ENCODE peak calls at places on chromosomes 3 and 15, in five cellular contexts. P is LHCN-M2, X is heart left ventricle, U is DND-41, T is substantia nigra. D is an unnamed sample.

GRCh38 chr3:138377804-138378203 is 29.4 kb downstream of the MRAS start:
- DNase-seq in P (no peak), U (no peak), T (no peak), X (no peak), D (no peak)

GRCh38 chr3:57434041-57434440 is 110.1 kb downstream of the DNAH12 start:
- DNase-seq in T (no peak), P (peak; percentile 27), U (no peak), X (no peak), D (no peak)

GRCh38 chr15:94174399-94174802 is 57.0 kb upstream of the MCTP2 start:
- DNase-seq in T (no peak), X (no peak), P (no peak), U (no peak), D (no peak)

GRCh38 chr3:194104041-194104751 is 31.8 kb upstream of the HES1 start:
- DNase-seq in U (peak; percentile 28), P (no peak), X (no peak), T (no peak), D (no peak)

GRCh38 chr15:101359365-101359947 is 64.4 kb upstream of the SNRPA1 start:
- DNase-seq in U (no peak), X (no peak), P (no peak), T (no peak), D (no peak)

GRCh38 chr3:11552289-11553264 is 91.1 kb downstream of the VGLL4 start:
- DNase-seq in U (no peak), T (no peak), P (no peak), X (peak; percentile 42), D (no peak)

GRCh38 chr15:93076875-93077274 is 12.1 kb downstream of the RGMA start:
- DNase-seq in P (no peak), T (peak; percentile 18), X (no peak), U (no peak), D (no peak)

GRCh38 chr3:144275005-144275404 is 303.4 kb downstream of the DIPK2A start:
- DNase-seq in U (no peak), T (no peak), X (no peak), P (no peak), D (no peak)

GRCh38 chr15:45093013-45093412 is 21.0 kb downstream of the DUOX2 start:
- DNase-seq in T (no peak), P (peak; percentile 35), U (no peak), X (no peak), D (no peak)

GRCh38 chr15:79680721-79681120 is 216.1 kb downstream of the MTHFS start:
- DNase-seq in X (no peak), U (no peak), T (no peak), P (peak; percentile 69), D (no peak)

GRCh38 chr3:9135526-9135925 is 113.9 kb downstream of the SRGAP3 start:
- DNase-seq in P (no peak), T (no peak), X (no peak), U (no peak), D (no peak)

GRCh38 chr15:42461261-42461660 is 29.7 kb downstream of the ZNF106 start:
- DNase-seq in U (no peak), X (no peak), T (no peak), P (no peak), D (no peak)

GRCh38 chr15:69143756-69144436 is 16.5 kb upstream of the GLCE start:
- DNase-seq in P (no peak), T (no peak), X (no peak), U (no peak), D (no peak)

GRCh38 chr3:39082652-39083313 is 24.6 kb downstream of the GORASP1 start:
- DNase-seq in X (no peak), U (no peak), T (no peak), P (no peak), D (no peak)

GRCh38 chr15:93709708-93710107 is 521.7 kb upstream of the MCTP2 start:
- DNase-seq in X (no peak), U (no peak), P (no peak), T (no peak), D (no peak)

GRCh38 chr15:82737975-82738374 is 28.3 kb upstream of the AP3B2 start:
- DNase-seq in P (peak; percentile 30), T (no peak), U (no peak), X (no peak), D (no peak)

GRCh38 chr3:50125541-50126286 is 29.4 kb upstream of the SEMA3F start:
- DNase-seq in P (no peak), T (no peak), X (peak; percentile 31), U (no peak), D (no peak)

GRCh38 chr3:60989893-60990740 is 261.1 kb downstream of the FHIT start:
- DNase-seq in X (no peak), T (no peak), U (no peak), P (no peak), D (no peak)

GRCh38 chr15:30923429-30923828 is 19.7 kb downstream of the FAN1 start:
- DNase-seq in P (no peak), T (peak; percentile 80), X (no peak), U (no peak), D (no peak)

GRCh38 chr3:147398841-147399534 is 7.4 kb downstream of the ZIC4 start:
- DNase-seq in T (no peak), P (no peak), U (no peak), X (no peak), D (no peak)

GRCh38 chr15:100276519-100276918 is 65.3 kb downstream of the ADAMTS17 start:
- DNase-seq in P (no peak), X (no peak), U (no peak), T (no peak), D (no peak)

GRCh38 chr3:177420643-177421042 is 223.4 kb upstream of the TBL1XR1 start:
- DNase-seq in P (no peak), U (no peak), T (no peak), X (no peak), D (no peak)

GRCh38 chr15:49044002-49044401 is 2.2 kb downstream of the SECISBP2L start:
- DNase-seq in P (no peak), U (no peak), T (no peak), X (no peak), D (no peak)

GRCh38 chr3:150469031-150469930 is 61.2 kb downstream of the TSC22D2 start:
- DNase-seq in P (peak; percentile 87), T (peak; percentile 8), U (no peak), X (no peak), D (no peak)

GRCh38 chr15:100438570-100438969 is 90.2 kb downstream of the CERS3 start:
- DNase-seq in U (peak; percentile 68), P (no peak), X (peak; percentile 84), T (peak; percentile 7), D (peak; percentile 65)

GRCh38 chr15:22887157-22887951 is 48.9 kb downstream of the NIPA2 start:
- DNase-seq in U (no peak), X (no peak), T (no peak), P (peak; percentile 98), D (no peak)

GRCh38 chr3:170689218-170689874 is 103.5 kb upstream of the SLC7A14 start:
- DNase-seq in U (no peak), P (peak; percentile 85), T (no peak), X (no peak), D (no peak)

GRCh38 chr15:94555842-94556516 is 324.6 kb downstream of the MCTP2 start:
- DNase-seq in P (no peak), X (no peak), U (no peak), T (no peak), D (no peak)

GRCh38 chr3:161409069-161409468 is 37.8 kb upstream of the SPTSSB start:
- DNase-seq in T (no peak), X (no peak), U (peak; percentile 45), P (peak; percentile 40), D (no peak)

GRCh38 chr3:31724681-31725080 is 192.0 kb downstream of the STT3B start:
- DNase-seq in U (no peak), P (peak; percentile 30), X (no peak), T (no peak), D (no peak)

GRCh38 chr15:55740981-55741591 is 1.9 kb downstream of the PRTG start:
- DNase-seq in U (no peak), P (no peak), T (no peak), X (no peak), D (no peak)

GRCh38 chr15:53658827-53659226 is 100.6 kb downstream of the WDR72 start:
- DNase-seq in U (no peak), X (no peak), P (no peak), T (no peak), D (no peak)

GRCh38 chr3:13580256-13581023 is 31.5 kb downstream of the FBLN2 start:
- DNase-seq in U (no peak), P (no peak), T (no peak), X (no peak), D (no peak)